ENCODE peak calls at places on chromosomes 5 and 9, in eight cellular contexts. D is pancreas; N is CD8-positive, alpha-beta T cell; A is HFFc6; T is glomerular endothelial cell; W is HEK293T; B is CD4-positive, alpha-beta T cell; J is endothelial cell of umbilical vein. C is an unnamed sample.

GRCh38 chr5:156380846-156381245 is 53.9 kb downstream of the SGCD start:
- DNase-seq in D (no peak), N (no peak), A (peak; percentile 41), T (no peak), W (no peak), B (no peak), J (no peak), C (no peak)

GRCh38 chr9:135666534-135667402 is 3.7 kb downstream of the LCN9 start:
- DNase-seq in D (no peak), N (no peak), A (no peak), T (no peak), W (no peak), B (no peak), J (no peak), C (no peak)

GRCh38 chr5:10331341-10331796 is 22.1 kb upstream of the MARCHF6 start:
- DNase-seq in D (peak; percentile 82), N (no peak), A (no peak), T (no peak), W (no peak), B (no peak), J (no peak), C (peak; percentile 21)

GRCh38 chr5:17248999-17249634 is 31.7 kb downstream of the BASP1 start:
- DNase-seq in D (no peak), N (no peak), A (peak; percentile 97), T (peak; percentile 47), W (no peak), B (no peak), J (peak; percentile 65), C (peak; percentile 77)

GRCh38 chr5:142684508-142685031 is 1.3 kb downstream of the FGF1 start:
- DNase-seq in D (no peak), N (no peak), A (no peak), T (no peak), W (no peak), B (no peak), J (peak; percentile 55), C (peak; percentile 81)

GRCh38 chr5:16539169-16539666 is 73.6 kb upstream of the ZNF622 start:
- DNase-seq in D (peak; percentile 39), N (no peak), A (peak; percentile 78), T (no peak), W (no peak), B (no peak), J (no peak), C (peak; percentile 60)

GRCh38 chr5:124748687-124749594 is 2.5 kb upstream of the ZNF608 start:
- DNase-seq in D (peak; percentile 67), N (no peak), A (no peak), T (peak; percentile 90), W (peak; percentile 74), B (no peak), J (peak; percentile 97), C (peak; percentile 93)

GRCh38 chr9:26870292-26870691 is 22.3 kb downstream of the CAAP1 start:
- DNase-seq in D (no peak), N (no peak), A (no peak), T (peak; percentile 14), W (no peak), B (no peak), J (peak; percentile 37), C (peak; percentile 57)

GRCh38 chr5:135883441-135883840 is 12.2 kb downstream of the IL9 start:
- DNase-seq in D (no peak), N (no peak), A (no peak), T (no peak), W (no peak), B (no peak), J (no peak), C (no peak)

GRCh38 chr5:137320056-137321045 is 178.8 kb downstream of the SPOCK1 start:
- DNase-seq in D (no peak), N (peak; percentile 8), A (peak; percentile 51), T (no peak), W (peak; percentile 58), B (no peak), J (peak; percentile 79), C (peak; percentile 60)